ENCODE peak calls at places on chromosomes 11 and 22, in five cellular contexts. One of them, this sample, is unnamed.

GRCh38 chr11:69000391-69000790 is 12.7 kb downstream of the MRGPRF start:
- DNase-seq in cardiac fibroblast: no peak
- DNase-seq in cardiac muscle cell: no peak
- DNase-seq in omental fat pad: no peak
- DNase-seq in fibroblast of mammary gland: no peak
- DNase-seq in this sample: peak; percentile 9

GRCh38 chr11:119750056-119750455 is 21.1 kb upstream of the NECTIN1 start:
- DNase-seq in cardiac fibroblast: no peak
- DNase-seq in cardiac muscle cell: no peak
- DNase-seq in omental fat pad: no peak
- DNase-seq in fibroblast of mammary gland: no peak
- DNase-seq in this sample: no peak

GRCh38 chr11:120063686-120064340 is 74.1 kb downstream of the TRIM29 start:
- DNase-seq in cardiac fibroblast: no peak
- DNase-seq in cardiac muscle cell: no peak
- DNase-seq in omental fat pad: no peak
- DNase-seq in fibroblast of mammary gland: no peak
- DNase-seq in this sample: peak; percentile 11

GRCh38 chr22:43151251-43152000 is at the start of gene TSPO:
- DNase-seq in cardiac fibroblast: peak; percentile 61
- DNase-seq in cardiac muscle cell: peak; percentile 57
- DNase-seq in omental fat pad: no peak
- DNase-seq in fibroblast of mammary gland: peak; percentile 35
- DNase-seq in this sample: peak; percentile 60

GRCh38 chr11:45042560-45042959 is 91.9 kb upstream of the TP53I11 start:
- DNase-seq in cardiac fibroblast: peak; percentile 17
- DNase-seq in cardiac muscle cell: no peak
- DNase-seq in omental fat pad: no peak
- DNase-seq in fibroblast of mammary gland: peak; percentile 21
- DNase-seq in this sample: no peak

GRCh38 chr11:126114486-126115252 is 52.0 kb upstream of the CDON start:
- DNase-seq in cardiac fibroblast: peak; percentile 59
- DNase-seq in cardiac muscle cell: no peak
- DNase-seq in omental fat pad: no peak
- DNase-seq in fibroblast of mammary gland: no peak
- DNase-seq in this sample: no peak

GRCh38 chr11:73795925-73796632 is 8.4 kb downstream of the MRPL48 start:
- DNase-seq in cardiac fibroblast: no peak
- DNase-seq in cardiac muscle cell: peak; percentile 29
- DNase-seq in omental fat pad: no peak
- DNase-seq in fibroblast of mammary gland: peak; percentile 8
- DNase-seq in this sample: peak; percentile 68

GRCh38 chr11:79062814-79063762 is 377.7 kb downstream of the TENM4 start:
- DNase-seq in cardiac fibroblast: peak; percentile 50
- DNase-seq in cardiac muscle cell: peak; percentile 86
- DNase-seq in omental fat pad: no peak
- DNase-seq in fibroblast of mammary gland: peak; percentile 49
- DNase-seq in this sample: peak; percentile 65

GRCh38 chr22:26702906-26703830 is 45.8 kb downstream of the MIAT start:
- DNase-seq in cardiac fibroblast: no peak
- DNase-seq in cardiac muscle cell: no peak
- DNase-seq in omental fat pad: no peak
- DNase-seq in fibroblast of mammary gland: peak; percentile 73
- DNase-seq in this sample: no peak

GRCh38 chr22:23108324-23109078 is 33.3 kb downstream of the RSPH14 start:
- DNase-seq in cardiac fibroblast: no peak
- DNase-seq in cardiac muscle cell: no peak
- DNase-seq in omental fat pad: no peak
- DNase-seq in fibroblast of mammary gland: no peak
- DNase-seq in this sample: no peak

GRCh38 chr11:10540546-10540914 is 457 bp downstream of the RNF141 start:
- DNase-seq in cardiac fibroblast: peak; percentile 38
- DNase-seq in cardiac muscle cell: peak; percentile 75
- DNase-seq in omental fat pad: peak; percentile 43
- DNase-seq in fibroblast of mammary gland: peak; percentile 12
- DNase-seq in this sample: peak; percentile 57

GRCh38 chr11:88050247-88050646 is 125.0 kb downstream of the RAB38 start:
- DNase-seq in cardiac fibroblast: no peak
- DNase-seq in cardiac muscle cell: no peak
- DNase-seq in omental fat pad: no peak
- DNase-seq in fibroblast of mammary gland: no peak
- DNase-seq in this sample: no peak

GRCh38 chr22:49929553-49929979 is 11.1 kb downstream of the CRELD2 start:
- DNase-seq in cardiac fibroblast: peak; percentile 46
- DNase-seq in cardiac muscle cell: peak; percentile 74
- DNase-seq in omental fat pad: no peak
- DNase-seq in fibroblast of mammary gland: peak; percentile 15
- DNase-seq in this sample: peak; percentile 74

GRCh38 chr11:119134389-119134978 is 13.1 kb downstream of the HINFP start:
- DNase-seq in cardiac fibroblast: no peak
- DNase-seq in cardiac muscle cell: no peak
- DNase-seq in omental fat pad: no peak
- DNase-seq in fibroblast of mammary gland: no peak
- DNase-seq in this sample: no peak

GRCh38 chr11:15848769-15849168 is 507.6 kb downstream of the SOX6 start:
- DNase-seq in cardiac fibroblast: no peak
- DNase-seq in cardiac muscle cell: no peak
- DNase-seq in omental fat pad: no peak
- DNase-seq in fibroblast of mammary gland: no peak
- DNase-seq in this sample: no peak

GRCh38 chr22:45460288-45461109 is 42.2 kb upstream of the FBLN1 start:
- DNase-seq in cardiac fibroblast: peak; percentile 92
- DNase-seq in cardiac muscle cell: no peak
- DNase-seq in omental fat pad: no peak
- DNase-seq in fibroblast of mammary gland: peak; percentile 90
- DNase-seq in this sample: no peak

GRCh38 chr11:133408402-133408801 is 123.9 kb downstream of the OPCML start:
- DNase-seq in cardiac fibroblast: no peak
- DNase-seq in cardiac muscle cell: no peak
- DNase-seq in omental fat pad: no peak
- DNase-seq in fibroblast of mammary gland: no peak
- DNase-seq in this sample: no peak

GRCh38 chr22:25624486-25624885 is 60.0 kb downstream of the GRK3 start:
- DNase-seq in cardiac fibroblast: no peak
- DNase-seq in cardiac muscle cell: no peak
- DNase-seq in omental fat pad: no peak
- DNase-seq in fibroblast of mammary gland: no peak
- DNase-seq in this sample: no peak

GRCh38 chr22:46740910-46741785 is 3.1 kb upstream of the CERK start:
- DNase-seq in cardiac fibroblast: no peak
- DNase-seq in cardiac muscle cell: no peak
- DNase-seq in omental fat pad: no peak
- DNase-seq in fibroblast of mammary gland: no peak
- DNase-seq in this sample: no peak

GRCh38 chr22:46737976-46738641 is at the start of gene CERK:
- DNase-seq in cardiac fibroblast: peak; percentile 81
- DNase-seq in cardiac muscle cell: peak; percentile 90
- DNase-seq in omental fat pad: no peak
- DNase-seq in fibroblast of mammary gland: peak; percentile 33
- DNase-seq in this sample: peak; percentile 61

GRCh38 chr22:46738642-46738960 is 549 bp upstream of the CERK start:
- DNase-seq in cardiac fibroblast: no peak
- DNase-seq in cardiac muscle cell: no peak
- DNase-seq in omental fat pad: no peak
- DNase-seq in fibroblast of mammary gland: no peak
- DNase-seq in this sample: no peak

GRCh38 chr22:46737105-46737975 is 712 bp downstream of the CERK start:
- DNase-seq in cardiac fibroblast: peak; percentile 33
- DNase-seq in cardiac muscle cell: peak; percentile 66
- DNase-seq in omental fat pad: no peak
- DNase-seq in fibroblast of mammary gland: peak; percentile 46
- DNase-seq in this sample: peak; percentile 46

DNA sequence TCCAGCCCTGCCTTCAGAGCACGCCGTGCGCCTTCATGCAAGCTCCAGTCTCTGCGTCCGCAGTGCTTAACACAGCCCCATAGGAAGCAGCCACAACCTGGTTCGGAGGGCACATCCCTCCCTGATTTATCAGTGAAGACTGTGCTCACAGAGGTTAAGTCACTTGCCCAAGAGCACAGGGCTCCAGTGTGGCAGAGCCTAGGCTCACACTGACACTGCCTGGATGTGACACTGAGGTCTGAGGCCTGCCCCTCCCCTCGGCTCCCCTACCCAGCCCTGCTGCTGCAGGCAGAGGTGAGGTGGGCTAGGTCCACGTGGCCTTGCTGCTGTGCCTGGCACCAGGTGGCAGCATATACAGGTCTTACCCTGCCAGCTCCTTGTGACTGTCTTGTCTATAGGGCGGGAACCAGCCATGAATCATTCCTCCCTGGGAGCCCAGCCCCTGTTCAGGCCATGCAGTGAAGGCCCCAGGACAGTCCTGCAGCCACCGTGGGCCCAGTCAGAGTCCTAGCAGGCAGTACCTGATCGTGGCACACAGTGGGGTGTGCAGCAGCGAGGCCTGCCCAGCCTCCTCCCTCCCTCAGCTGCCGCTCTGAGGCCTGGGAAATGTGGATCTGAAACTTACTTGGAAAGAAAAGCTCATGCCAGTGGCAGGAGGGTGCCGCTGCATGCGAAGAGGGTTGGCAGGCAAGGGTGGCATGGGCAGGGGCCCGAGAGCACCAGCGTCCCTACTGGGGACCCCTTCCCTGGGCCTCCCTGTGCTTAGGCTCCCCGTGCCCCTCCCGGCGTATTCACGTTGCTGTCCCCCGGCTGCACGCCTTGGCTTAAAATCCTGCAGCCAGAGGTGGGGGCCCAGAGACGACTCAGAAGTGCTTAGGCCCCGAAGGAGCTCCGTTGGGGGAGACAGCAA is 1.2 kb upstream of the CERK start:
- DNase-seq in cardiac fibroblast: peak; percentile 45
- DNase-seq in cardiac muscle cell: no peak
- DNase-seq in omental fat pad: no peak
- DNase-seq in fibroblast of mammary gland: peak; percentile 56
- DNase-seq in this sample: peak; percentile 64
- TF ChIP-seq CTCF in cardiac fibroblast: peak; percentile 31
- TF ChIP-seq CTCF in cardiac muscle cell: no peak
- TF ChIP-seq CTCF in omental fat pad: no peak
- TF ChIP-seq CTCF in fibroblast of mammary gland: peak; percentile 14
- TF ChIP-seq CTCF in this sample: no peak

GRCh38 chr22:37525073-37525745 is 6.0 kb upstream of the CARD10 start:
- DNase-seq in cardiac fibroblast: peak; percentile 74
- DNase-seq in cardiac muscle cell: no peak
- DNase-seq in omental fat pad: no peak
- DNase-seq in fibroblast of mammary gland: peak; percentile 79
- DNase-seq in this sample: no peak

GRCh38 chr22:37533995-37534394 is 14.8 kb upstream of the CARD10 start:
- DNase-seq in cardiac fibroblast: peak; percentile 85
- DNase-seq in cardiac muscle cell: no peak
- DNase-seq in omental fat pad: no peak
- DNase-seq in fibroblast of mammary gland: peak; percentile 87
- DNase-seq in this sample: no peak

GRCh38 chr22:37525746-37526350 is 6.6 kb upstream of the CARD10 start:
- DNase-seq in cardiac fibroblast: no peak
- DNase-seq in cardiac muscle cell: no peak
- DNase-seq in omental fat pad: no peak
- DNase-seq in fibroblast of mammary gland: no peak
- DNase-seq in this sample: no peak

GRCh38 chr22:37526376-37526775 is 7.2 kb upstream of the CARD10 start:
- DNase-seq in cardiac fibroblast: peak; percentile 60
- DNase-seq in cardiac muscle cell: no peak
- DNase-seq in omental fat pad: no peak
- DNase-seq in fibroblast of mammary gland: peak; percentile 77
- DNase-seq in this sample: no peak

GRCh38 chr22:37529652-37530345 is 10.6 kb upstream of the CARD10 start:
- DNase-seq in cardiac fibroblast: no peak
- DNase-seq in cardiac muscle cell: no peak
- DNase-seq in omental fat pad: no peak
- DNase-seq in fibroblast of mammary gland: no peak
- DNase-seq in this sample: no peak
- TF ChIP-seq CTCF in cardiac fibroblast: no peak
- TF ChIP-seq CTCF in cardiac muscle cell: no peak
- TF ChIP-seq CTCF in omental fat pad: no peak
- TF ChIP-seq CTCF in fibroblast of mammary gland: no peak
- TF ChIP-seq CTCF in this sample: no peak

DNA sequence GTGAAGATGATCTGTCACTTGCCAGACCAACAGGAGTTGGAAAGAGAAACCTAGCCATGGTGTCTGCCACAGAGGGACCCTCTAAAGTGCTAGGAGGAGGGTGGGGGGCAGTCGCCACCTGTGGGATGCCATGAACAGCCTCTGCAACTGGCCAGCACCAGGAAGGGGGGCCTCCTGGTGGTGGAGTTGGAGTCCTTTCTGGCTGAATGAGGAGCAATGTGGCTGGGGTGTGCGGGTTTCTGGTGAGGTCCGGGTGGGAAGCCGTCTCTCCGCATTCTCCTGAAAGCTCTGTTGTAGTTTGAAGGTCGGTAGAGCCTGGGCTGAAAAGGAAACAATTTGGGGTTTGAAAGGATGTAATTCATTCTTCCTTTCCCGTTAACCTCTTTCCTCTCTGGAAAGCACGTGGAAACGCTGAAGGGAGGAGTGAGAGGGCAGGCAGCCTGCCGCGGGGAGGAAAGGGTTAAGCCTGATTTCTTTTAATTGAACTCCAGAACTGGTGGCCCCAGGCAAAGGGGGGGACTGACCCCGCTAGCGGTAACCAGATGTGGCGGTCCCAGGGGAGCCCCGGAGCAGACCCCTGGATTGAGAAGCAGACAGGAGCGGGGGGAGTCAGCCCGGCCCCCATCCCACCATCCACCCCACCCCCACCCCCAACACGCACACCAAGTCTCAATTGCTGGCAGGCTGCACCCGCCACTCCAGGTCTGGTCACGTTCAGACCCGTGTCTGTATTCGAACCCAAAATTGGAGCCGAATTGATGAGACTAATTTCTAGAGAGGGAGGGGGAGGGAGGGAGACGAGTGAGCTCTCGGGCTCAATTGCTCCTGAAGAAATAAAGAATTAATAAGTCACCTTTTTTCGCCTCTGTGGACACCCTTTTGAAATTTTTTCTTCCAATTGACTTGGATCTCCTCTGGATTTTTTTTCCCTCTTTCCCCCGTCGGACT is 1.8 kb upstream of the FLI1 start:
- DNase-seq in cardiac fibroblast: peak; percentile 28
- DNase-seq in cardiac muscle cell: no peak
- DNase-seq in omental fat pad: no peak
- DNase-seq in fibroblast of mammary gland: no peak
- DNase-seq in this sample: peak; percentile 75
- TF ChIP-seq CTCF in cardiac fibroblast: peak; percentile 33
- TF ChIP-seq CTCF in cardiac muscle cell: peak; percentile 38
- TF ChIP-seq CTCF in omental fat pad: no peak
- TF ChIP-seq CTCF in fibroblast of mammary gland: peak; percentile 21
- TF ChIP-seq CTCF in this sample: peak; percentile 61

DNA sequence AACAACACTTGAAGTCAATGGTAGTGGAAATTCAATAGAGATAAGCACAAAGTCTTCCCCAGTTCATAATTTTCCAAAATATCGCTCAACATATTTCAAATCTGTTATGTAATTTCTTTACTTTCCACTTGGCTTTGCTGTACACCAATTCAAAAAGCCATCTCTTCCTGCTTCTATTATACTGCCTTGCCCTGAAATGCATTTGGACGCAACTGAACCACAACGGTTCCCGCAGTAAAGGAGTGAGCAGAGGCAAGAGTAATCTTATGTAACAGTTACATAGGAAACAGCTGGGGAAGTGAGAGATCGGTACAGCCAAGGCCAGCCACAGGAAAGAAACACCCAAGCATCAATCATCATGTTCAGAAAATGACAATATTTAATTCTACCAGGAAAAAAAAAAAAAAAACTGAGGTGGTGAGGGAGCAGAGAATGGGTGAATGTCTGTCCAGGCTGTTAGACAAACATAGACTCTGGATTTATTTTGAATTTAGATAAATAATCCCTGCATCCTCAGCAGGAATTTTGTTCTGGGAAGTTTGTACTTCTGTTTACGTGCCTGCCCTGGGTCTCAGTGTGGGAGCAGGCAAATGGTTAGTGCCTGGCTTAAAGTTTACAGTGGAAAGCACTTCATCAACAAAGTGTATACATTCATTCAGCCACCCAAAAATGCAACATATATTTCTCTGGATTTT is 392.2 kb downstream of the ETS1 start:
- DNase-seq in cardiac fibroblast: peak; percentile 59
- DNase-seq in cardiac muscle cell: no peak
- DNase-seq in omental fat pad: no peak
- DNase-seq in fibroblast of mammary gland: no peak
- DNase-seq in this sample: no peak
- TF ChIP-seq CTCF in cardiac fibroblast: no peak
- TF ChIP-seq CTCF in cardiac muscle cell: no peak
- TF ChIP-seq CTCF in omental fat pad: no peak
- TF ChIP-seq CTCF in fibroblast of mammary gland: no peak
- TF ChIP-seq CTCF in this sample: no peak